ENCODE peak calls at places on chromosome 6, in six cellular contexts. F is H9, V is H1, W is neuronal stem cell, Q is IMR-90, L is mesenchymal stem cell. E is an unnamed sample.

GRCh38 chr6:157688960-157689599 is 134.0 kb upstream of the SNX9 start:
- DNase-seq in F (peak), V (peak), W (no peak), Q (peak), L (no peak), E (peak)

GRCh38 chr6:149094156-149094555 is 223.4 kb upstream of the TAB2 start:
- DNase-seq in F (no peak), V (no peak), W (no peak), Q (peak), L (peak), E (no peak)

GRCh38 chr6:19193624-19194023 is 643.5 kb upstream of the ID4 start:
- DNase-seq in F (no peak), V (no peak), W (no peak), Q (no peak), L (no peak), E (no peak)

GRCh38 chr6:147201885-147202515 is 2.2 kb upstream of the STXBP5 start:
- DNase-seq in F (peak), V (no peak), W (no peak), Q (peak), L (peak), E (peak)

GRCh38 chr6:132130530-132131298 is 179.5 kb upstream of the CCN2 start:
- DNase-seq in F (no peak), V (no peak), W (no peak), Q (peak), L (peak), E (no peak)

GRCh38 chr6:100612101-100612500 is 147.4 kb upstream of the SIM1 start:
- DNase-seq in F (no peak), V (no peak), W (no peak), Q (no peak), L (no peak), E (no peak)

GRCh38 chr6:88870728-88871330 is 92.6 kb downstream of the RNGTT start:
- DNase-seq in F (no peak), V (no peak), W (peak), Q (peak), L (peak), E (peak)

GRCh38 chr6:41970436-41970846 is 28.8 kb upstream of the CCND3 start:
- DNase-seq in F (no peak), V (no peak), W (no peak), Q (peak), L (peak), E (no peak)

GRCh38 chr6:89776583-89777233 is 42.9 kb downstream of the MDN1 start:
- DNase-seq in F (no peak), V (no peak), W (no peak), Q (no peak), L (no peak), E (no peak)

GRCh38 chr6:20816126-20816525 is 281.9 kb downstream of the CDKAL1 start:
- DNase-seq in F (no peak), V (no peak), W (no peak), Q (no peak), L (no peak), E (no peak)
- H3K18ac ChIP-seq in F (no peak), V (no peak), W (no peak), Q (no peak), L (no peak), E (no peak)

GRCh38 chr6:81763968-81764367 is 11.5 kb upstream of the TENT5A start:
- DNase-seq in F (no peak), V (no peak), W (no peak), Q (no peak), L (no peak), E (no peak)
- H4K91ac ChIP-seq in F (no peak), V (no peak), W (no peak), Q (no peak), L (no peak), E (no peak)

GRCh38 chr6:14060971-14061370 is 56.6 kb upstream of the CD83 start:
- DNase-seq in F (no peak), V (no peak), W (no peak), Q (no peak), L (no peak), E (no peak)
- H3K4ac ChIP-seq in F (no peak), V (no peak), W (no peak), Q (no peak), L (no peak), E (no peak)

DNA sequence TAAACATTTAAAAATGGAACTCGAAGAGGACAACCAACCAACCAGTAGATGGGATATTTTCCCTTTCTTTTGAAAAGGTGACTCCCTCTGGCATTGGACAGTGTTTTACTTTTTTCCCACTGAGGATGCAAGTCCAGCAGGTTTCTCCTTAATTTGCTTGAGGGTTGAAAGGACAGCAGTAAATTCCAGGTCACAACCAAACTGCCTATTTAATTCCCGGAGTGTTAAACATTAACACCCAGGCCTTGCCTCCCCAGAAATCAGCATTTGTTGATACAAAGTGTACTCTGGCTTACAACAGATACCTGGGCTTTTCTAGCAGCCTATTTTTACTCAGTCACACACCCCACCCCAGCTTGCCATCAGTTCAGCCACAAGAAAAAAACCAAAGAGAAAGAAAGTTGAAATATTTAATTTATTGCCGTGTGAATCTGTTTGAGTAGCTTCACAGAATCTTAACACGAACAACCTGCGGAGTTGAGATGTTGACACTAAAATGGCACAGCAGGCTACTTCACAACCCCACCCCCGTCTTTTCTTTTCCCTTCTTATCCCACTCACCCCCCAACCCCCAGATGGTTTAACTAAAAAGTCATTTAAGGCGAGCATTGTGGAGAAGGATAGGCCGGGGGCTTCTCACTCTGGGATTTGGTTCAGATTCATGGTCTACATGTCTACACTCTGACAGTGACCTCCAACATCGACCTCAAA is 45.6 kb downstream of the MYLIP start:
- DNase-seq in F (no peak), V (no peak), W (no peak), Q (no peak), L (no peak), E (no peak)
- H3K18ac ChIP-seq in F (no peak), V (no peak), W (no peak), Q (no peak), L (no peak), E (no peak)

GRCh38 chr6:125944896-125945295 is 11.7 kb upstream of the HINT3 start:
- DNase-seq in F (no peak), V (no peak), W (no peak), Q (no peak), L (peak), E (no peak)
- H4K91ac ChIP-seq in F (no peak), V (no peak), W (no peak), Q (peak), L (no peak), E (no peak)

DNA sequence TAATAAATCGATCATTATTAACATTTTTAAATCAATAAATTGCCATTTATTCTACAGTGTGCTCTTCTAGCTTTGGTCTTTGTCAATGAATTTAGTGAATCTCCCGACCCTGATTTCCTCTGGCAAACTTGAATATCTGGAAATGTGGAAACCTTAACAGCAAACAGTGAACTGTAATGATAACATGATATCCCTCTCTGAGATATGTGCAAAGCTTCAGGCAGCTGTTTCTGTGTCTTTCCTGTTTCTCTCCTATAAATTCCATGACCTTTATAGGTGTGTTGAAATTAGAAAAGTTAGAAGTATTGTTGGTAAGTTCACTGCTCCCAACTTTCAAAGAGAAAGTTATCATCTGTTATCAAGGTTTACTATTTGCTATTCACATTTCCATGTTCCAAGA is 218.8 kb upstream of the RNF217 start:
- DNase-seq in F (no peak), V (no peak), W (no peak), Q (no peak), L (no peak), E (no peak)
- H3K4ac ChIP-seq in F (no peak), V (no peak), W (no peak), Q (no peak), L (no peak), E (no peak)

GRCh38 chr6:33276581-33276863 is 401 bp upstream of the B3GALT4 start:
- DNase-seq in F (peak), V (no peak), W (no peak), Q (no peak), L (peak), E (no peak)

GRCh38 chr6:33278810-33279209 is 1.9 kb downstream of the B3GALT4 start:
- DNase-seq in F (no peak), V (no peak), W (no peak), Q (no peak), L (no peak), E (no peak)

GRCh38 chr6:33277663-33278391 is 904 bp downstream of the B3GALT4 start:
- DNase-seq in F (peak), V (peak), W (no peak), Q (no peak), L (no peak), E (no peak)

GRCh38 chr6:33278392-33278741 is 1.4 kb downstream of the B3GALT4 start:
- DNase-seq in F (no peak), V (no peak), W (no peak), Q (no peak), L (no peak), E (no peak)

DNA sequence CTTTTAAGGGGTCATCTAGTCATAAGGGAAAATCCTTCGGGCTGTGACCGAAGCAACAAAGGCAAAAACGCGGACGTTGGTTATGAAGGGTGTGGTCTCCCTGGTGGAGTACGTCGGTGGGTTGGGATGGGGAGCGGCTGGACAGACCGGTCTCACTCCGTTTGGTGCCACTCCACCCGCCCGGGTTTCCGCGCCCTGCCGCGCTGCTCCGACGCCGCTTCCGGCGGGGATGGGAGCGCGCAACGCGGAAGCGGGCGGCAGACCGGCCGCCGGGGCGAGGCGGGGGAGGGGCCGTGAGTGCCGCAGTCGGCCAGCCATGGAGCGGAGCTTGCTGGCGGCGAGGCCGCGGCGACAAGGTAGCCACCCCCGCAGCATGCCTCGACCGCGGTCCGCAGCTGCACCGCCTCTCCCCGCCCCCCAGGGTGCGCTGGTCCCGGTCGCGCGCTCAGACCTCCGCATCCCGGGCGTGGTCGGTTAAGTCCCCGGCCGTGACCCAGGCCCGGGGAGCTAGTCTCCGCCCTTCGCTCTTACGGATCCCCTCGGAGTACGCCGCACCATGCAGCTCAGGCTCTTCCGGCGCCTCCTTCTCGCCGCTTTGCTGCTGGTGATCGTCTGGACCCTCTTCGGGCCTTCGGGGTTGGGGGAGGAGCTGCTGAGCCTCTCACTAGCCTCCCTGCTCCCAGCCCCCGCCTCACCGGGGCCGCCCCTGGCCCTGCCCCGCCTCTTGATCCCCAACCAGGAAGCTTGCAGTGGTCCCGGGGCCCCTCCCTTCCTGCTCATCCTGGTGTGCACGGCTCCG is at the start of gene B3GALT4:
- DNase-seq in F (peak), V (peak), W (peak), Q (peak), L (peak), E (peak)
- H3K18ac ChIP-seq in F (peak), V (peak), W (peak), Q (peak), L (peak), E (peak)

DNA sequence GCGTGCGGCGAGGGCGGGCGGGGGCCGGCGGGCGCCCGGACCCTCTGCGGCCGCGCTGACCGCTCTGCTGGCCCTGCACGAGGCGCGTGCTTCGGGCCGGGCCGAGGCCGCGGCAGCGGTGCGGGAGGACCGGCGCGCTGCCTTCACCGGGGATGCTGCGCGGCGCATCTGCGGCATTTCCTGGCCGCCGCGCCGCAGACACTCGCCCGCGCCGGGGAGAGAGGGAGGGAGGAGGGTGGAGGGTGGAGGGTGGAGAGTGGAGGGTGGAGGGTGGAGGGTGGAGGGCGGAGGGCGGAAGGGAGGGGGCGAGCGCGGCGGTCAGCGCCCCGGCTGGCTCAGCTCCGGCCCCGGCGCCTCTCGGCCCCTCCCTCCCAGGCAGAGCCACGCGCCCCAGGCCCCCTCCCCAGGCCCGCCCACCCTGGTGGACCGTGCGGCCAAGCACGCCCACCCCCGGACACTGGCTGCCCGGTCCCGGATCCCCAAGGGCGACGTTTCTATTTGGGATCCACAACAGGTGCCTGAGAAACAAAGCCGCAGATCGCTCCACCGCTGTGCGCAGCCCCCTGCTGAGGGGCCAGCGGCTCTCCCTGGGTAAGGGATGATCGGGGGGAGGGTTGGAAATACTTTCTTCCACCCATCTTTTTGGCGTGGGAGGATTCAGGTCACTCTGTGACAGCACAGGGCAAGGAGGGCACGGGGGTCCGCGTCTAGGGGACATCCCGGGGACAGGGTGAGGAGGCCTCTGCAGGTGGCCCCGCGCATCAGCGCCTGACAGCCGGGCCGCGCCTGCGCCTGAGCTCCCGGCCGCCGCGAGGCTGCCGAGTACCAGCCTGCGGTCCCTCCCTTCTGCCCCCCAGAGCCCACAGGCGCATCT is 111.2 kb upstream of the BEND6 start:
- DNase-seq in F (peak), V (peak), W (peak), Q (peak), L (peak), E (peak)
- H4K91ac ChIP-seq in F (no peak), V (peak), W (peak), Q (peak), L (peak), E (peak)

E was measured in trophoblast cell.